ENCODE peak calls at places on chromosome 13, in nine cellular contexts. A, X, F, Y, O, I, P, R and B are unnamed samples.

GRCh38 chr13:90445179-90445578 is 902.3 kb upstream of the MIR17HG start:
- DNase-seq in A (no peak), X (no peak), F (peak), Y (peak), O (no peak), I (peak), P (peak), R (peak), B (peak)

GRCh38 chr13:42633495-42633894 is 59.5 kb downstream of the TNFSF11 start:
- DNase-seq in A (no peak), X (no peak), F (no peak), Y (peak), O (no peak), I (no peak), P (peak), R (no peak), B (no peak)

GRCh38 chr13:42047561-42048322 is 706 bp upstream of the DGKH start:
- DNase-seq in A (peak), X (no peak), F (peak), Y (peak), O (peak), I (peak), P (peak), R (peak), B (peak)

GRCh38 chr13:35518337-35518736 is 41.8 kb upstream of the MAB21L1 start:
- DNase-seq in A (no peak), X (no peak), F (no peak), Y (no peak), O (no peak), I (no peak), P (no peak), R (no peak), B (no peak)

GRCh38 chr13:20274466-20274865 is 42.3 kb upstream of the GJB6 start:
- DNase-seq in A (no peak), X (no peak), F (no peak), Y (peak), O (no peak), I (no peak), P (no peak), R (no peak), B (no peak)

GRCh38 chr13:23473236-23473635 is 39.7 kb upstream of the SACS start:
- DNase-seq in A (no peak), X (no peak), F (no peak), Y (no peak), O (no peak), I (no peak), P (no peak), R (no peak), B (no peak)

GRCh38 chr13:48728876-48729275 is 75.1 kb downstream of the CYSLTR2 start:
- DNase-seq in A (no peak), X (no peak), F (no peak), Y (no peak), O (no peak), I (no peak), P (no peak), R (no peak), B (no peak)

GRCh38 chr13:59384154-59384553 is 779.6 kb downstream of the DIAPH3 start:
- DNase-seq in A (no peak), X (no peak), F (no peak), Y (no peak), O (no peak), I (no peak), P (no peak), R (no peak), B (no peak)

GRCh38 chr13:111968611-111969010 is 98.3 kb upstream of the SOX1 start:
- DNase-seq in A (no peak), X (no peak), F (no peak), Y (no peak), O (no peak), I (no peak), P (no peak), R (no peak), B (no peak)
- TF ChIP-seq EZH2phosphoT487 in A (no peak), X (no peak), F (no peak), Y (no peak), O (no peak), I (no peak), P (no peak), R (no peak), B (no peak)

GRCh38 chr13:32134241-32134801 is 102.7 kb downstream of the FRY start:
- DNase-seq in A (no peak), X (no peak), F (no peak), Y (peak), O (no peak), I (no peak), P (no peak), R (no peak), B (peak)
- TF ChIP-seq EZH2phosphoT487 in A (no peak), X (no peak), F (no peak), Y (no peak), O (no peak), I (no peak), P (no peak), R (no peak), B (no peak)

DNA sequence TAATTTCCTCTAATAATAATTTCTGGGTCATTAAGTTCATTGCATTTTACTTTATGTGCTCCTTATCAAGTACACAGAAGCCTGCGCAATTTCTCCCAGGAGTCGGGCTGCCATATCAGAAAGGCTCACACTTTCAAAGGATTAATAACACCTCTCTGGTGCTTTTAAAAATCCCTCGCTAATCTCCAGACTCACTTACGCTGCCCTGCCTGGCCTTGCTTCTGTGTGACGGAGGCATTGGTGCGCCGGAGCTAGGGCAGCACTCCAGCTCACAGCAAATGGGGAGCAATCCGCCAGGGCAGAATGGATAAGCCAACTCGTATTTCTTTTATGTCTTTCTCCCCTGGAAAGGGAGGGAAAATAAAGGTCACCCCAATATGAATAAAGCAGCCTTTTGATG is 300.8 kb downstream of the EFNB2 start:
- DNase-seq in A (no peak), X (no peak), F (peak), Y (no peak), O (no peak), I (no peak), P (no peak), R (no peak), B (no peak)
- TF ChIP-seq EZH2phosphoT487 in A (no peak), X (no peak), F (no peak), Y (no peak), O (no peak), I (no peak), P (no peak), R (no peak), B (no peak)

GRCh38 chr13:83009987-83010386 is 872.3 kb downstream of the SLITRK1 start:
- DNase-seq in A (no peak), X (no peak), F (no peak), Y (no peak), O (no peak), I (no peak), P (no peak), R (no peak), B (no peak)

GRCh38 chr13:83007226-83007625 is 875.0 kb downstream of the SLITRK1 start:
- DNase-seq in A (no peak), X (no peak), F (no peak), Y (no peak), O (no peak), I (no peak), P (no peak), R (no peak), B (no peak)

GRCh38 chr13:83003185-83003584 is 879.1 kb downstream of the SLITRK1 start:
- DNase-seq in A (no peak), X (no peak), F (no peak), Y (no peak), O (no peak), I (no peak), P (no peak), R (no peak), B (no peak)

DNA sequence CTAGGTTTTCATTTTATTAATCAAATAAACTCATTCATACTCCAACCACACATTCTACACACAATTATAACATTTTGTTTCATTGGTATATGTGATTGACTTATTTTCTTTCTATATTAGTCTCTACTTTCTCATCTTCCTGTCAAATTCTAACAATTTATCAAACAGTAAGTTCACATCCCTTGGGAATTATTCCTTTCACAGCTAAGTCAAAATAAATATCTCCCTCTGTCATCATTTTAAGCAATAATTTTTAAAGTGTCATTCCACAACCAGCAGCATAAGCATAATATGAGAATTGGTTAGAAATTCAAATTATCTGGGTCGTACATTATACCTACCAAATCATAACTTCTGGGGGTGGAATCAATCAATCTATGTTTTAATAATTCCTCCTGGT is 873.8 kb downstream of the SLITRK1 start:
- DNase-seq in A (no peak), X (no peak), F (no peak), Y (no peak), O (no peak), I (no peak), P (no peak), R (no peak), B (no peak)
- TF ChIP-seq EZH2phosphoT487 in A (no peak), X (no peak), F (no peak), Y (no peak), O (no peak), I (no peak), P (no peak), R (no peak), B (no peak)

GRCh38 chr13:109479991-109480696 is 306.2 kb downstream of the IRS2 start:
- DNase-seq in A (no peak), X (no peak), F (no peak), Y (peak), O (no peak), I (no peak), P (peak), R (no peak), B (peak)
- TF ChIP-seq EZH2phosphoT487 in A (no peak), X (no peak), F (no peak), Y (no peak), O (no peak), I (no peak), P (no peak), R (no peak), B (no peak)

GRCh38 chr13:73251866-73252265 is 193.1 kb downstream of the KLF5 start:
- DNase-seq in A (no peak), X (no peak), F (no peak), Y (no peak), O (no peak), I (no peak), P (no peak), R (no peak), B (no peak)

GRCh38 chr13:73250061-73250460 is 191.3 kb downstream of the KLF5 start:
- DNase-seq in A (no peak), X (no peak), F (no peak), Y (no peak), O (no peak), I (no peak), P (no peak), R (no peak), B (no peak)

GRCh38 chr13:73245271-73245670 is 186.5 kb downstream of the KLF5 start:
- DNase-seq in A (no peak), X (no peak), F (no peak), Y (no peak), O (no peak), I (no peak), P (no peak), R (no peak), B (no peak)

GRCh38 chr13:73248154-73248553 is 189.3 kb downstream of the KLF5 start:
- DNase-seq in A (no peak), X (no peak), F (no peak), Y (no peak), O (no peak), I (no peak), P (no peak), R (no peak), B (no peak)

GRCh38 chr13:73248711-73249580 is 190.1 kb downstream of the KLF5 start:
- DNase-seq in A (peak), X (no peak), F (no peak), Y (peak), O (no peak), I (peak), P (peak), R (peak), B (no peak)
- TF ChIP-seq EZH2phosphoT487 in A (no peak), X (no peak), F (no peak), Y (no peak), O (no peak), I (no peak), P (no peak), R (no peak), B (no peak)

GRCh38 chr13:72004236-72004635 is 137.2 kb upstream of the DACH1 start:
- DNase-seq in A (no peak), X (no peak), F (no peak), Y (no peak), O (no peak), I (no peak), P (no peak), R (no peak), B (no peak)

DNA sequence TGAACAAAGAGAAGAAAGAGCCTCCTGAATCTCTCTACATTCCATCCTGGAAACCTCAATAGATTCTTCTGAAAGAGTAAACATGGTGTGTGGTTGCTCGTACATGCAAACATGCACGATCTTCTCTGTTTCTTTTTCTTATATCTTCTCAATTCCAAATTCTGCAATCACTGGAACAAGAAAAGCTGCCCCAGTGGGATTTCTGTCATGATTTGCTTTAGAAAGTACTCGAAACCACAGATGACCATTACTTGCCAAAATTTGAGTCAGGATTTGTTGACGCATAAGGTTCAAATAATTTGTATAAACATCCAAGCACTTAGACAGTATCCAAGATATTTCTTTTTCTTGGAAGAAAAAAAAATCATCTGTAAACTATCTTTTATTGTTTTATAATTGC is 138.0 kb upstream of the DACH1 start:
- DNase-seq in A (no peak), X (no peak), F (peak), Y (peak), O (no peak), I (peak), P (no peak), R (no peak), B (no peak)
- TF ChIP-seq EZH2phosphoT487 in A (no peak), X (no peak), F (no peak), Y (no peak), O (no peak), I (no peak), P (no peak), R (no peak), B (no peak)

GRCh38 chr13:109595466-109595865 is 190.9 kb downstream of the IRS2 start:
- DNase-seq in A (no peak), X (no peak), F (no peak), Y (no peak), O (no peak), I (no peak), P (no peak), R (no peak), B (peak)

GRCh38 chr13:109593230-109593629 is 193.2 kb downstream of the IRS2 start:
- DNase-seq in A (no peak), X (no peak), F (no peak), Y (no peak), O (no peak), I (no peak), P (no peak), R (no peak), B (no peak)

GRCh38 chr13:109587689-109588088 is 198.7 kb downstream of the IRS2 start:
- DNase-seq in A (no peak), X (no peak), F (no peak), Y (no peak), O (no peak), I (no peak), P (no peak), R (no peak), B (no peak)

GRCh38 chr13:109592776-109593175 is 193.6 kb downstream of the IRS2 start:
- DNase-seq in A (no peak), X (no peak), F (no peak), Y (no peak), O (no peak), I (no peak), P (peak), R (no peak), B (no peak)
- TF ChIP-seq EZH2phosphoT487 in A (no peak), X (no peak), F (no peak), Y (no peak), O (no peak), I (no peak), P (no peak), R (no peak), B (no peak)

GRCh38 chr13:111403266-111403665 is 82.8 kb downstream of the TEX29 start:
- DNase-seq in A (no peak), X (no peak), F (no peak), Y (no peak), O (no peak), I (no peak), P (no peak), R (no peak), B (no peak)
- TF ChIP-seq EZH2phosphoT487 in A (no peak), X (no peak), F (no peak), Y (no peak), O (no peak), I (no peak), P (no peak), R (no peak), B (no peak)